ENCODE peak calls at places on chromosome 11, in nine cellular contexts. N is uterus, F is dorsolateral prefrontal cortex, V is NB4, G is heart right ventricle, I is tibial artery, R is thyroid gland, W is neural progenitor cell, A is prostate gland. H is an unnamed sample.

GRCh38 chr11:5700422-5701064 is 11.0 kb downstream of the TRIM22 start:
- DNase-seq in R (no peak), W (no peak), G (no peak), A (no peak), I (no peak), V (peak; percentile 48), N (no peak), F (no peak), H (no peak)

GRCh38 chr11:35892166-35892565 is 51.7 kb upstream of the LDLRAD3 start:
- DNase-seq in I (no peak), W (no peak), R (no peak), G (no peak), A (no peak), N (no peak), F (no peak), V (no peak), H (no peak)

GRCh38 chr11:117438371-117439000 is 110.8 kb downstream of the CEP164 start:
- DNase-seq in F (no peak), W (no peak), I (no peak), N (no peak), A (no peak), R (peak; percentile 92), V (peak; percentile 28), G (no peak), H (no peak)

GRCh38 chr11:83025267-83025704 is 46.4 kb downstream of the RAB30 start:
- DNase-seq in V (no peak), N (no peak), A (no peak), R (no peak), I (no peak), G (no peak), F (no peak), W (no peak), H (peak; percentile 90)

GRCh38 chr11:32340181-32340580 is 95.2 kb downstream of the WT1 start:
- DNase-seq in N (no peak), G (no peak), F (no peak), W (no peak), A (no peak), V (no peak), I (no peak), R (no peak), H (no peak)

GRCh38 chr11:898160-898517 is 12.5 kb downstream of the CHID1 start:
- DNase-seq in N (no peak), R (peak; percentile 85), I (no peak), F (no peak), V (peak; percentile 45), A (no peak), G (no peak), W (peak; percentile 73), H (peak; percentile 17)

GRCh38 chr11:65427691-65428577 is 5.3 kb downstream of the NEAT1 start:
- DNase-seq in I (peak; percentile 42), G (no peak), R (peak; percentile 63), W (no peak), A (peak; percentile 71), F (peak; percentile 17), N (peak; percentile 30), V (peak; percentile 37), H (peak; percentile 85)

GRCh38 chr11:134045799-134046635 is 22.9 kb upstream of the JAM3 start:
- DNase-seq in F (no peak), G (peak; percentile 50), A (no peak), V (peak; percentile 27), I (no peak), R (no peak), N (no peak), W (peak; percentile 61), H (peak; percentile 31)

GRCh38 chr11:93773045-93773477 is 11.0 kb upstream of the MED17 start:
- DNase-seq in G (no peak), V (no peak), N (no peak), A (no peak), F (no peak), W (peak; percentile 51), R (no peak), I (no peak), H (no peak)

GRCh38 chr11:47004595-47005033 is 68.1 kb downstream of the CSTPP1 start:
- DNase-seq in V (peak; percentile 81), F (peak; percentile 30), W (no peak), N (peak; percentile 82), G (peak; percentile 57), R (peak; percentile 76), A (peak; percentile 82), I (peak; percentile 81), H (peak; percentile 99)

GRCh38 chr11:61587541-61587941 is 6.7 kb upstream of the SYT7 start:
- DNase-seq in V (no peak), I (no peak), N (peak; percentile 70), W (peak; percentile 87), G (peak; percentile 69), A (peak; percentile 58), R (peak; percentile 75), F (no peak), H (no peak)

GRCh38 chr11:100963375-100963774 is 166.2 kb downstream of the PGR start:
- DNase-seq in W (no peak), R (no peak), I (no peak), F (no peak), V (no peak), A (no peak), N (no peak), G (no peak), H (no peak)

GRCh38 chr11:124123587-124123986 is 8.3 kb downstream of the VWA5A start:
- DNase-seq in F (no peak), G (no peak), I (no peak), V (peak; percentile 8), N (no peak), A (no peak), W (peak; percentile 30), R (no peak), H (no peak)

GRCh38 chr11:96279421-96280290 is 63.3 kb downstream of the MAML2 start:
- DNase-seq in N (no peak), I (no peak), R (no peak), G (no peak), W (no peak), V (peak; percentile 20), A (no peak), F (no peak), H (peak; percentile 57)

GRCh38 chr11:116062129-116062525 is 557.9 kb upstream of the CADM1 start:
- DNase-seq in W (no peak), F (no peak), V (no peak), I (no peak), R (no peak), G (no peak), N (no peak), A (no peak), H (no peak)

GRCh38 chr11:127875076-127875475 is 712.3 kb downstream of the ETS1 start:
- DNase-seq in V (no peak), R (no peak), W (no peak), G (no peak), N (no peak), F (no peak), I (no peak), A (no peak), H (no peak)

DNA sequence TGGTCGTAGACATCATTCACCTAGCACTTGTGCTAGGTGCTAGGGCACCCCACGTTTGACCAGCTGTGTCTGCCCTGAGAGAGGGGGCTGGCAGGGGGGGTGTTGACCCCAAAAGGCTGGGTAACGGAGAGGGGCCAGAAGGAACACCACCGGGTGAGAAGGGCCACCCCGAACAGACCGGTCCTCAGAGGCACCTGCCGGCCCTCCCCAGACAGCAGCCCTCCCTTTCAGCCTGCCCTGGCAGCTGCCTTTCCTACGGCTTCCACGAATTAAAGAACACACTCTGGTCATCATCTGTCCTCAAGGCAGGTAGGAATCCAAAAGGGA is 977 bp upstream of the KCNJ5 start:
- DNase-seq in V (no peak), I (no peak), W (no peak), F (no peak), G (no peak), N (no peak), R (no peak), A (no peak), H (no peak)
- H3K4me3 ChIP-seq in V (no peak overlapping the region), I (peak overlapping the region; percentile 48), W (peak overlapping the region; percentile 60), F (peak overlapping the region; percentile 60), G (no peak overlapping the region), N (peak overlapping the region; percentile 38), R (no peak overlapping the region), A (peak overlapping the region; percentile 36), H (peak overlapping the region; percentile 62)

GRCh38 chr11:20754957-20755356 is 85.6 kb downstream of the NELL1 start:
- DNase-seq in N (no peak), R (no peak), G (no peak), A (no peak), V (peak; percentile 48), F (no peak), I (no peak), W (peak; percentile 55), H (no peak)
- TF ChIP-seq CTCF in N (no peak), R (no peak), G (no peak), A (no peak), V (peak; percentile 26), F (no peak), I (no peak), W (peak; percentile 61), H (no peak)

GRCh38 chr11:79242616-79243015 is 198.2 kb downstream of the TENM4 start:
- DNase-seq in A (no peak), F (no peak), N (no peak), W (no peak), G (no peak), R (no peak), V (no peak), I (no peak), H (no peak)
- H3K4me3 ChIP-seq in A (no peak overlapping the region), F (no peak overlapping the region), N (no peak overlapping the region), W (no peak overlapping the region), G (no peak overlapping the region), R (no peak overlapping the region), V (no peak overlapping the region), I (no peak overlapping the region), H (no peak overlapping the region)

GRCh38 chr11:113281052-113281725 is 33.2 kb upstream of the TTC12 start:
- DNase-seq in R (no peak), G (no peak), I (no peak), V (no peak), N (no peak), F (no peak), W (no peak), A (no peak), H (no peak)

GRCh38 chr11:113279591-113279990 is 34.8 kb upstream of the TTC12 start:
- DNase-seq in V (no peak), F (no peak), W (no peak), G (no peak), I (no peak), N (no peak), R (no peak), A (no peak), H (no peak)

GRCh38 chr11:113275602-113276001 is 38.8 kb upstream of the TTC12 start:
- DNase-seq in V (no peak), A (no peak), R (no peak), F (no peak), N (no peak), W (no peak), G (no peak), I (no peak), H (no peak)

GRCh38 chr11:113278481-113278880 is 35.9 kb upstream of the TTC12 start:
- DNase-seq in V (no peak), F (no peak), R (no peak), G (no peak), N (no peak), W (no peak), A (no peak), I (no peak), H (no peak)

DNA sequence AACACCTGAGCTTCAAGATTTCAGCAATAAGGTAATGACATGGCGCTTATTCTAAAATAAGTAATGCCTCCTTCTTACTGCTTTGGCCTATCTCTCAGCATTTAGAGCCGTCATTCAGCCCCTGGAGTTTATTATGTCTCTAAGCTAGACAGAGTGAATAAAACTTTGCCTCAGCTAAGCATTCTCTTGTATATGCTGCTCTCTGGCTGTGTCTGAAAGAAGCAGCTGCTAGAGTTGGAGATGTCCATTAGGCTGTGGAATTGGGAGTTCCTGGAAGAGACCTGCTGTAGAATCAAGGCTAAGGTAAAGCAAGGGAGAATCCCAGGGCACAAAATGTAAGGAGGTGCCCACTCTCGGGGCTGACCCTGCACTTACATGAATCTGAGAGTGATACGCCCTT is 35.5 kb upstream of the TTC12 start:
- DNase-seq in W (no peak), A (no peak), N (no peak), V (no peak), R (no peak), G (no peak), F (no peak), I (no peak), H (no peak)
- TF ChIP-seq CTCF in W (peak; percentile 10), A (no peak), N (no peak), V (no peak), R (no peak), G (peak; percentile 41), F (peak; percentile 19), I (no peak), H (no peak)